ENCODE peak calls at places on chromosomes 12 and 14, in five cellular contexts. A is activated T-cell treated with anti-CD3 and anti-CD28 coated beads for 1 hour; P is pancreas; F is stimulated activated CD8-positive, alpha-beta memory T cell treated with anti-CD3 and anti-CD28 coated beads, Interleukin-2, amount 100 ng/mL, for 1 hour; E is SK-MEL-5. K is an unnamed sample.

GRCh38 chr12:18414671-18415070 is 153.4 kb downstream of the PIK3C2G start:
- DNase-seq in P (no peak), E (no peak), A (no peak), F (no peak), K (no peak)

GRCh38 chr12:82182601-82183000 is 175.6 kb downstream of the CCDC59 start:
- DNase-seq in P (no peak), E (no peak), A (no peak), F (no peak), K (no peak)

GRCh38 chr12:100173111-100173510 is 27.5 kb upstream of the ACTR6 start:
- DNase-seq in F (no peak), E (no peak), P (no peak), A (no peak), K (no peak)

GRCh38 chr12:5568325-5568981 is 136.5 kb downstream of the NTF3 start:
- DNase-seq in F (no peak), E (no peak), P (no peak), A (no peak), K (no peak)

GRCh38 chr14:38238881-38239280 is 17.0 kb downstream of the CLEC14A start:
- DNase-seq in P (no peak), A (no peak), E (no peak), F (no peak), K (no peak)

GRCh38 chr12:109927622-109928021 is 27.5 kb downstream of the TCHP start:
- DNase-seq in F (no peak), A (peak), E (peak), P (peak), K (no peak)

GRCh38 chr12:13275366-13275765 is 78.8 kb downstream of the EMP1 start:
- DNase-seq in F (no peak), E (no peak), A (no peak), P (no peak), K (no peak)

GRCh38 chr12:128909653-128910052 is 56.4 kb downstream of the GLT1D1 start:
- DNase-seq in E (no peak), A (no peak), F (no peak), P (no peak), K (no peak)

GRCh38 chr12:69210661-69211060 is 28.7 kb upstream of the CPSF6 start:
- DNase-seq in E (no peak), F (no peak), P (no peak), A (no peak), K (no peak)

GRCh38 chr12:80262372-80263170 is 163.2 kb downstream of the OTOGL start:
- DNase-seq in A (no peak), F (no peak), E (peak), P (no peak), K (no peak)

GRCh38 chr12:97805086-97805485 is 342.5 kb downstream of the RMST start:
- DNase-seq in F (no peak), E (no peak), A (no peak), P (no peak), K (no peak)

GRCh38 chr14:87613856-87614255 is 379.1 kb downstream of the GALC start:
- DNase-seq in E (no peak), F (no peak), A (no peak), P (no peak), K (no peak)

GRCh38 chr12:127292736-127293135 is 974.2 kb upstream of the TMEM132C start:
- DNase-seq in P (no peak), F (no peak), E (no peak), A (no peak), K (no peak)

GRCh38 chr12:68237523-68238070 is 12.0 kb upstream of the IL26 start:
- DNase-seq in P (no peak), F (no peak), E (no peak), A (no peak), K (no peak)

GRCh38 chr12:132238487-132239248 is 90.7 kb downstream of the GALNT9 start:
- DNase-seq in F (no peak), A (no peak), E (peak), P (no peak), K (no peak)

GRCh38 chr14:93533864-93534263 is 103.1 kb downstream of the UNC79 start:
- DNase-seq in E (peak), P (no peak), F (no peak), A (no peak), K (peak)

GRCh38 chr14:89810101-89810500 is 144.4 kb downstream of the EFCAB11 start:
- DNase-seq in E (no peak), F (no peak), A (no peak), P (no peak), K (no peak)

GRCh38 chr14:104091927-104092771 is 6.6 kb downstream of the ASPG start:
- DNase-seq in E (no peak), A (no peak), P (peak), F (no peak), K (no peak)

GRCh38 chr12:52419656-52420055 is 13.5 kb upstream of the KRT82 start:
- DNase-seq in E (no peak), F (no peak), A (no peak), P (no peak), K (no peak)

GRCh38 chr14:35696119-35696518 is 113.0 kb downstream of the RALGAPA1 start:
- DNase-seq in E (no peak), P (no peak), F (no peak), A (no peak), K (no peak)

GRCh38 chr14:95044463-95045254 is 112.7 kb downstream of the DICER1 start:
- DNase-seq in P (no peak), A (no peak), F (no peak), E (no peak), K (no peak)

GRCh38 chr12:93099777-93100176 is 170.7 kb upstream of the EEA1 start:
- DNase-seq in F (no peak), E (no peak), P (no peak), A (no peak), K (no peak)

GRCh38 chr12:116204169-116204568 is 73.3 kb downstream of the MED13L start:
- DNase-seq in E (no peak), P (no peak), A (no peak), F (no peak), K (no peak)

GRCh38 chr14:43687866-43688265 is 819.2 kb downstream of the FSCB start:
- DNase-seq in P (no peak), A (no peak), E (no peak), F (no peak), K (no peak)

K was measured in SIG-M5.